ENCODE peak calls at places on chromosomes 6 and 20, in ten cellular contexts. F, Q, G, Y, P, E, X, B, H and J are unnamed samples.

GRCh38 chr6:89817481-89817880 is 2.1 kb downstream of the MDN1 start:
- DNase-seq in Q (no peak), E (no peak), X (no peak), Y (no peak), F (no peak), G (no peak), P (no peak), B (no peak), H (no peak), J (no peak)

GRCh38 chr6:131914967-131915751 is 36.0 kb downstream of the CCN2 start:
- DNase-seq in P (peak), B (peak), H (peak), F (peak), Q (peak), X (peak), G (peak), E (peak), Y (no peak), J (no peak)

GRCh38 chr6:72784581-72784980 is 162.7 kb downstream of the KCNQ5 start:
- DNase-seq in G (no peak), F (no peak), B (no peak), Y (no peak), Q (no peak), X (no peak), E (no peak), H (no peak), P (peak), J (no peak)

GRCh38 chr6:5082487-5083306 is 2.4 kb upstream of the PPP1R3G start:
- DNase-seq in P (peak), G (no peak), Q (no peak), Y (no peak), X (no peak), B (peak), H (peak), F (no peak), E (no peak), J (peak)

GRCh38 chr20:42986143-42986773 is 203.4 kb downstream of the PTPRT start:
- DNase-seq in B (no peak), E (no peak), X (no peak), H (no peak), Y (no peak), P (no peak), G (no peak), Q (no peak), F (no peak), J (no peak)

GRCh38 chr6:82914511-82914910 is 151.1 kb downstream of the UBE3D start:
- DNase-seq in X (no peak), B (no peak), Y (no peak), H (no peak), Q (no peak), G (no peak), E (no peak), P (no peak), F (no peak), J (no peak)

GRCh38 chr6:168126566-168127383 is 47.8 kb upstream of the FRMD1 start:
- DNase-seq in H (no peak), B (peak), X (no peak), Y (no peak), E (no peak), P (no peak), F (no peak), Q (no peak), G (no peak), J (peak)

GRCh38 chr6:7165736-7166296 is 58.1 kb downstream of the RREB1 start:
- DNase-seq in E (no peak), F (no peak), G (no peak), X (no peak), Y (no peak), P (no peak), Q (no peak), H (peak), B (no peak), J (no peak)

GRCh38 chr6:33744001-33744848 is 2.5 kb downstream of the IP6K3 start:
- DNase-seq in X (peak), G (peak), F (peak), Y (peak), B (peak), E (peak), P (peak), Q (peak), H (peak), J (no peak)

GRCh38 chr6:53492860-53493634 is 51.9 kb downstream of the GCLC start:
- DNase-seq in G (peak), F (no peak), P (peak), H (peak), B (no peak), E (peak), X (no peak), Q (peak), Y (no peak), J (no peak)

GRCh38 chr6:148760568-148761531 is 14.0 kb downstream of the UST start:
- DNase-seq in H (peak), G (no peak), Y (peak), P (peak), F (peak), Q (peak), X (peak), B (peak), E (peak), J (peak)

GRCh38 chr6:159217595-159218275 is 48.5 kb downstream of the FNDC1 start:
- DNase-seq in X (peak), P (peak), Q (peak), B (no peak), G (peak), H (peak), E (peak), F (no peak), Y (no peak), J (peak)

GRCh38 chr20:37502654-37503053 is 18.4 kb upstream of the NNAT start:
- DNase-seq in F (no peak), P (no peak), E (no peak), Q (no peak), B (no peak), G (no peak), X (no peak), H (no peak), Y (no peak), J (no peak)

GRCh38 chr20:3994125-3994524 is 21.2 kb downstream of the RNF24 start:
- DNase-seq in P (no peak), H (no peak), Q (no peak), B (no peak), X (no peak), E (no peak), G (no peak), Y (no peak), F (no peak), J (no peak)

GRCh38 chr6:158329531-158329930 is 17.3 kb downstream of the TULP4 start:
- DNase-seq in B (no peak), F (no peak), Q (no peak), Y (no peak), X (no peak), P (no peak), H (peak), E (no peak), G (no peak), J (no peak)